ENCODE peak calls at places on chromosome 18, in seven cellular contexts. One of them, this sample, is unnamed.

GRCh38 chr18:23260932-23261590 is 125.8 kb downstream of the CABLES1 start:
- DNase-seq in NCI-H1694 treated with DMSO at 0.1 percent for 48 hours: no peak
- DNase-seq in astrocyte of the spinal cord: no peak
- DNase-seq in H7: no peak
- DNase-seq in germinal center: no peak
- DNase-seq in Ammon's horn: no peak
- DNase-seq in ELF-1: no peak
- DNase-seq in this sample: no peak

GRCh38 chr18:77622009-77622692 is 372.5 kb downstream of the GALR1 start:
- DNase-seq in ELF-1: no peak
- DNase-seq in NCI-H1694 treated with DMSO at 0.1 percent for 48 hours: no peak
- DNase-seq in Ammon's horn: no peak
- DNase-seq in germinal center: no peak
- DNase-seq in astrocyte of the spinal cord: no peak
- DNase-seq in H7: no peak
- DNase-seq in this sample: no peak

GRCh38 chr18:46190667-46191066 is 86.5 kb downstream of the HAUS1 start:
- DNase-seq in astrocyte of the spinal cord: no peak
- DNase-seq in ELF-1: no peak
- DNase-seq in H7: no peak
- DNase-seq in germinal center: no peak
- DNase-seq in NCI-H1694 treated with DMSO at 0.1 percent for 48 hours: no peak
- DNase-seq in Ammon's horn: no peak
- DNase-seq in this sample: no peak

GRCh38 chr18:50614838-50615237 is 55.0 kb downstream of the MAPK4 start:
- DNase-seq in germinal center: no peak
- DNase-seq in ELF-1: no peak
- DNase-seq in Ammon's horn: peak; percentile 46
- DNase-seq in astrocyte of the spinal cord: no peak
- DNase-seq in H7: no peak
- DNase-seq in NCI-H1694 treated with DMSO at 0.1 percent for 48 hours: no peak
- DNase-seq in this sample: no peak

GRCh38 chr18:45730832-45731545 is 7.0 kb downstream of the SLC14A1 start:
- DNase-seq in NCI-H1694 treated with DMSO at 0.1 percent for 48 hours: no peak
- DNase-seq in Ammon's horn: no peak
- DNase-seq in ELF-1: no peak
- DNase-seq in astrocyte of the spinal cord: peak; percentile 78
- DNase-seq in H7: no peak
- DNase-seq in germinal center: no peak
- DNase-seq in this sample: no peak

GRCh38 chr18:9987355-9987754 is 73.5 kb downstream of the VAPA start:
- DNase-seq in germinal center: no peak
- DNase-seq in astrocyte of the spinal cord: no peak
- DNase-seq in H7: peak; percentile 37
- DNase-seq in ELF-1: no peak
- DNase-seq in NCI-H1694 treated with DMSO at 0.1 percent for 48 hours: no peak
- DNase-seq in Ammon's horn: no peak
- DNase-seq in this sample: no peak

GRCh38 chr18:8389391-8390340 is 219.6 kb upstream of the RAB12 start:
- DNase-seq in ELF-1: peak; percentile 84
- DNase-seq in germinal center: peak; percentile 17
- DNase-seq in H7: peak; percentile 86
- DNase-seq in Ammon's horn: peak; percentile 81
- DNase-seq in NCI-H1694 treated with DMSO at 0.1 percent for 48 hours: peak; percentile 47
- DNase-seq in astrocyte of the spinal cord: peak; percentile 83
- DNase-seq in this sample: peak; percentile 17

GRCh38 chr18:3726241-3726951 is 276.4 kb downstream of the TGIF1 start:
- DNase-seq in germinal center: no peak
- DNase-seq in H7: no peak
- DNase-seq in NCI-H1694 treated with DMSO at 0.1 percent for 48 hours: no peak
- DNase-seq in astrocyte of the spinal cord: no peak
- DNase-seq in Ammon's horn: no peak
- DNase-seq in ELF-1: no peak
- DNase-seq in this sample: no peak

GRCh38 chr18:46322411-46322891 is 218.3 kb downstream of the HAUS1 start:
- DNase-seq in Ammon's horn: no peak
- DNase-seq in germinal center: no peak
- DNase-seq in NCI-H1694 treated with DMSO at 0.1 percent for 48 hours: no peak
- DNase-seq in astrocyte of the spinal cord: no peak
- DNase-seq in H7: no peak
- DNase-seq in ELF-1: peak; percentile 20
- DNase-seq in this sample: no peak